ENCODE peak calls at places on chromosome 17, in five cellular contexts. D is NT2/D1; L is Caki2; I is lower leg skin; A is activated CD8-positive, alpha-beta T cell treated with anti-CD3 and anti-CD28 coated beads for 36 hours. J is an unnamed sample.

GRCh38 chr17:77476920-77477805 is 336.4 kb downstream of the SEC14L1 start:
- DNase-seq in D (no peak), L (peak; percentile 38), I (peak; percentile 82), A (peak; percentile 62), J (no peak)

GRCh38 chr17:60959011-60959410 is 281.4 kb downstream of the BCAS3 start:
- DNase-seq in D (no peak), L (peak; percentile 30), I (no peak), A (no peak), J (no peak)

GRCh38 chr17:81153340-81153803 is 11.9 kb upstream of the PVALEF start:
- DNase-seq in D (no peak), L (no peak), I (no peak), A (no peak), J (no peak)

GRCh38 chr17:43018008-43018853 is 4.0 kb downstream of the VAT1 start:
- DNase-seq in D (no peak), L (peak; percentile 25), I (no peak), A (no peak), J (no peak)

GRCh38 chr17:45307290-45308015 is 9.4 kb downstream of the MAP3K14 start:
- DNase-seq in D (no peak), L (peak; percentile 52), I (peak; percentile 63), A (peak; percentile 81), J (no peak)

GRCh38 chr17:38357488-38358123 is 6.0 kb downstream of the SOCS7 start:
- DNase-seq in D (no peak), L (peak; percentile 69), I (no peak), A (no peak), J (no peak)

GRCh38 chr17:82661717-82662683 is 13.8 kb upstream of the WDR45B start:
- DNase-seq in D (no peak), L (no peak), I (no peak), A (no peak), J (no peak)

GRCh38 chr17:81822996-81823799 is 9.9 kb downstream of the MCRIP1 start:
- DNase-seq in D (no peak), L (no peak), I (no peak), A (no peak), J (no peak)

GRCh38 chr17:81556175-81556691 is 4.1 kb upstream of the FAAP100 start:
- DNase-seq in D (no peak), L (peak; percentile 66), I (no peak), A (no peak), J (no peak)

GRCh38 chr17:7651097-7651958 is 602 bp downstream of the ATP1B2 start:
- DNase-seq in D (no peak), L (no peak), I (no peak), A (no peak), J (no peak)

GRCh38 chr17:5254903-5255521 is 20.4 kb upstream of the SCIMP start:
- DNase-seq in D (no peak), L (no peak), I (no peak), A (no peak), J (no peak)

GRCh38 chr17:27635275-27635823 is 4.4 kb downstream of the LGALS9 start:
- DNase-seq in D (no peak), L (no peak), I (no peak), A (no peak), J (no peak)

GRCh38 chr17:82338858-82339633 is 5.5 kb upstream of the SECTM1 start:
- DNase-seq in D (no peak), L (peak; percentile 79), I (no peak), A (no peak), J (no peak)

GRCh38 chr17:1829189-1829578 is 518 bp downstream of the SMYD4 start:
- DNase-seq in D (no peak), L (no peak), I (no peak), A (peak; percentile 21), J (peak; percentile 46)

GRCh38 chr17:44005865-44006580 is 1.6 kb downstream of the NAGS start:
- DNase-seq in D (no peak), L (no peak), I (no peak), A (peak; percentile 59), J (no peak)

GRCh38 chr17:42248351-42249179 is 27.6 kb downstream of the STAT5B start:
- DNase-seq in D (no peak), L (peak; percentile 29), I (peak; percentile 89), A (peak; percentile 88), J (peak; percentile 87)

GRCh38 chr17:31724026-31724425 is 135.0 kb downstream of the COPRS start:
- DNase-seq in D (no peak), L (peak; percentile 21), I (no peak), A (no peak), J (no peak)

GRCh38 chr17:26809033-26809432 is 484.9 kb upstream of the WSB1 start:
- DNase-seq in D (no peak), L (no peak), I (no peak), A (no peak), J (no peak)

GRCh38 chr17:40452921-40453378 is 9.7 kb downstream of the IGFBP4 start:
- DNase-seq in D (no peak), L (no peak), I (no peak), A (no peak), J (no peak)

GRCh38 chr17:61809816-61810392 is 53.4 kb downstream of the BRIP1 start:
- DNase-seq in D (no peak), L (no peak), I (no peak), A (no peak), J (peak; percentile 47)

GRCh38 chr17:81295678-81296381 is 723 bp upstream of the SLC38A10 start:
- DNase-seq in D (peak; percentile 20), L (peak; percentile 67), I (no peak), A (peak; percentile 64), J (peak; percentile 84)

GRCh38 chr17:20989991-20990855 is 52.6 kb downstream of the USP22 start:
- DNase-seq in D (no peak), L (no peak), I (no peak), A (no peak), J (no peak)

J was measured in NCI-H2171.